ENCODE peak calls at places on chromosomes 12 and 14, in ten cellular contexts. O, Y, F, U, N, A, P, V, B and R are unnamed samples.
A peak's percentile ranks its signal among the peaks of the same experiment; 100 is the strongest.

GRCh38 chr12:20442322-20442721 is 74.0 kb downstream of the PDE3A start:
- DNase-seq in Y (no peak), U (no peak), F (no peak), V (no peak), A (no peak), P (no peak), O (no peak), B (no peak), N (no peak), R (no peak)

GRCh38 chr12:54439521-54440255 is 20.6 kb upstream of the ITGA5 start:
- DNase-seq in O (no peak), V (no peak), N (no peak), U (peak; percentile 34), F (peak; percentile 88), Y (no peak), A (no peak), B (peak; percentile 58), P (peak; percentile 65), R (no peak)

GRCh38 chr12:19288603-19289244 is 150.6 kb upstream of the AEBP2 start:
- DNase-seq in O (no peak), V (no peak), N (no peak), F (peak; percentile 61), U (peak; percentile 48), A (no peak), P (no peak), Y (no peak), B (peak; percentile 54), R (peak; percentile 2)

GRCh38 chr12:96501139-96501741 is 11.9 kb downstream of the CFAP54 start:
- DNase-seq in B (peak; percentile 19), N (no peak), P (no peak), V (no peak), F (peak; percentile 63), A (no peak), O (no peak), U (no peak), Y (no peak), R (no peak)

GRCh38 chr14:85573406-85573805 is 43.5 kb downstream of the FLRT2 start:
- DNase-seq in V (no peak), A (no peak), P (no peak), Y (no peak), F (peak; percentile 30), N (no peak), B (no peak), O (no peak), U (no peak), R (no peak)

GRCh38 chr12:65308001-65308400 is 29.5 kb downstream of the MSRB3 start:
- DNase-seq in N (no peak), P (no peak), Y (no peak), A (no peak), F (peak; percentile 43), V (no peak), U (no peak), B (no peak), O (no peak), R (no peak)

GRCh38 chr14:56422703-56423213 is 156.8 kb upstream of the TMEM260 start:
- DNase-seq in Y (no peak), O (no peak), U (peak; percentile 60), N (no peak), P (peak; percentile 43), A (no peak), F (peak; percentile 73), B (peak; percentile 77), V (peak; percentile 35), R (peak; percentile 98)

GRCh38 chr14:68139466-68140110 is 320.0 kb downstream of the RAD51B start:
- DNase-seq in O (no peak), A (no peak), F (no peak), B (no peak), U (no peak), N (no peak), Y (no peak), V (no peak), P (no peak), R (peak; percentile 77)

GRCh38 chr12:89946518-89946917 is 237.9 kb upstream of the ATP2B1 start:
- DNase-seq in V (no peak), A (no peak), Y (no peak), F (no peak), P (no peak), N (no peak), U (no peak), B (no peak), O (no peak), R (no peak)

GRCh38 chr14:37890095-37890494 is 294.7 kb downstream of the TTC6 start:
- DNase-seq in U (no peak), P (no peak), V (no peak), O (no peak), F (no peak), A (no peak), Y (no peak), N (no peak), B (no peak), R (no peak)

GRCh38 chr12:19688489-19688888 is 249.2 kb downstream of the AEBP2 start:
- DNase-seq in Y (no peak), O (no peak), V (no peak), N (no peak), A (no peak), B (no peak), F (peak; percentile 29), U (no peak), P (no peak), R (no peak)

GRCh38 chr12:28645891-28646290 is 455.6 kb downstream of the CCDC91 start:
- DNase-seq in N (no peak), O (no peak), P (no peak), V (no peak), F (no peak), B (no peak), U (no peak), A (no peak), Y (no peak), R (no peak)

GRCh38 chr12:53207042-53207441 is at the start of gene ITGB7:
- DNase-seq in N (no peak), Y (peak; percentile 52), U (no peak), V (no peak), P (no peak), F (no peak), A (no peak), B (no peak), O (peak; percentile 43), R (no peak)

GRCh38 chr14:77579760-77580159 is 36.7 kb downstream of the SPTLC2 start:
- DNase-seq in B (no peak), P (no peak), U (no peak), V (no peak), A (no peak), F (peak; percentile 78), Y (no peak), O (no peak), N (no peak), R (no peak)

GRCh38 chr12:2332947-2333346 is 280.2 kb downstream of the CACNA1C start:
- DNase-seq in B (no peak), F (peak; percentile 74), P (no peak), A (no peak), U (no peak), N (no peak), V (no peak), O (no peak), Y (no peak), R (no peak)

GRCh38 chr14:37650356-37651037 is 55.1 kb downstream of the TTC6 start:
- DNase-seq in F (peak; percentile 3), U (no peak), N (no peak), B (peak; percentile 39), Y (no peak), O (no peak), V (no peak), A (no peak), P (no peak), R (peak; percentile 17)

GRCh38 chr12:124915249-124916236 is 1.1 kb upstream of the UBC start:
- DNase-seq in V (no peak), A (peak; percentile 59), P (no peak), B (no peak), Y (no peak), U (no peak), F (peak; percentile 60), N (peak; percentile 86), O (no peak), R (no peak)

GRCh38 chr12:25416516-25416915 is 136.6 kb downstream of the LMNTD1 start:
- DNase-seq in U (no peak), A (no peak), F (no peak), O (no peak), P (no peak), Y (no peak), B (no peak), N (no peak), V (no peak), R (no peak)

GRCh38 chr14:92421756-92422155 is 91.8 kb upstream of the RIN3 start:
- DNase-seq in B (no peak), A (no peak), V (no peak), F (peak; percentile 68), Y (no peak), O (no peak), N (no peak), U (no peak), P (peak; percentile 45), R (no peak)

GRCh38 chr12:32197421-32197820 is 90.8 kb downstream of the BICD1 start:
- DNase-seq in U (no peak), F (peak; percentile 62), V (no peak), O (no peak), B (no peak), A (no peak), N (no peak), Y (no peak), P (no peak), R (no peak)

GRCh38 chr14:50839048-50839447 is 8.1 kb upstream of the NIN start:
- DNase-seq in O (no peak), U (no peak), B (no peak), Y (no peak), N (no peak), F (peak; percentile 45), A (no peak), V (no peak), P (no peak), R (no peak)

GRCh38 chr14:104715416-104715815 is 8.6 kb upstream of the ADSS1 start:
- DNase-seq in P (no peak), N (no peak), O (no peak), Y (no peak), F (no peak), A (no peak), V (no peak), B (no peak), U (no peak), R (no peak)

GRCh38 chr14:92556863-92557543 is 43.4 kb downstream of the RIN3 start:
- DNase-seq in A (no peak), F (no peak), N (no peak), P (no peak), B (no peak), O (no peak), Y (no peak), U (no peak), V (no peak), R (no peak)

GRCh38 chr12:24560867-24561266 is 388.0 kb downstream of the BCAT1 start:
- DNase-seq in V (no peak), P (no peak), O (no peak), N (peak; percentile 72), U (peak; percentile 37), A (no peak), B (no peak), F (peak; percentile 1), Y (no peak), R (no peak)

GRCh38 chr12:57745485-57745881 is 644 bp downstream of the TSPAN31 start:
- DNase-seq in B (no peak), A (no peak), F (no peak), O (no peak), V (no peak), Y (no peak), U (no peak), P (no peak), N (peak; percentile 40), R (no peak)

GRCh38 chr12:6461401-6462233 is 8.9 kb downstream of the VAMP1 start:
- DNase-seq in F (peak; percentile 16), P (no peak), U (peak; percentile 33), V (no peak), Y (peak; percentile 71), O (peak; percentile 60), A (peak; percentile 30), B (no peak), N (peak; percentile 89), R (no peak)

GRCh38 chr14:103108749-103109207 is 14.3 kb downstream of the EXOC3L4 start:
- DNase-seq in O (no peak), N (no peak), P (no peak), U (no peak), B (peak; percentile 25), Y (no peak), V (peak; percentile 13), F (peak; percentile 56), A (no peak), R (no peak)

GRCh38 chr12:32947203-32947795 is 50.7 kb upstream of the PKP2 start:
- DNase-seq in P (no peak), O (no peak), F (no peak), V (no peak), B (no peak), A (no peak), N (no peak), Y (no peak), U (peak; percentile 52), R (no peak)